ENCODE peak calls at places on chromosome 9, in four cellular contexts. W is neuronal stem cell, V is H1, Y is H9. A is an unnamed sample.

GRCh38 chr9:34547960-34548603 is 25.3 kb upstream of the ENHO start:
- DNase-seq in W (peak), V (peak), Y (peak), A (peak)

GRCh38 chr9:95574176-95574575 is 57.4 kb upstream of the PTCH1 start:
- DNase-seq in V (no peak), W (no peak), Y (no peak), A (no peak)

GRCh38 chr9:20356392-20357206 is 265.7 kb downstream of the MLLT3 start:
- DNase-seq in W (peak), Y (peak), V (peak), A (peak)

GRCh38 chr9:70013598-70014196 is 30.0 kb upstream of the MAMDC2 start:
- DNase-seq in Y (no peak), V (no peak), W (no peak), A (peak)

GRCh38 chr9:87570000-87570834 is 72.5 kb downstream of the DAPK1 start:
- DNase-seq in V (no peak), Y (no peak), W (no peak), A (no peak)

GRCh38 chr9:95810814-95811213 is 64.7 kb upstream of the ERCC6L2 start:
- DNase-seq in Y (no peak), V (no peak), W (no peak), A (no peak)

GRCh38 chr9:123568691-123569342 is 212.8 kb downstream of the CRB2 start:
- DNase-seq in Y (no peak), W (no peak), V (no peak), A (peak)

GRCh38 chr9:123739387-123739786 is 190.5 kb downstream of the DENND1A start:
- DNase-seq in V (no peak), W (no peak), Y (no peak), A (no peak)

GRCh38 chr9:4691794-4692193 is 12.4 kb downstream of the CDC37L1 start:
- DNase-seq in V (no peak), W (no peak), Y (no peak), A (peak)

GRCh38 chr9:97980918-97981827 is 2.0 kb upstream of the ANP32B start:
- DNase-seq in Y (no peak), V (no peak), W (no peak), A (no peak)

GRCh38 chr9:83981126-83981871 is 694 bp downstream of the RMI1 start:
- DNase-seq in Y (no peak), W (no peak), V (no peak), A (peak)

GRCh38 chr9:37575511-37575914 is 667 bp downstream of the FBXO10 start:
- DNase-seq in W (no peak), Y (no peak), V (no peak), A (no peak)

GRCh38 chr9:121194730-121195129 is 6.9 kb downstream of the RAB14 start:
- DNase-seq in Y (no peak), V (no peak), W (no peak), A (no peak)

GRCh38 chr9:135816179-135816970 is 91.0 kb downstream of the CAMSAP1 start:
- DNase-seq in V (no peak), W (no peak), Y (no peak), A (no peak)

GRCh38 chr9:96654450-96655197 is 493 bp downstream of the PRXL2C start:
- DNase-seq in Y (peak), W (peak), V (peak), A (peak)

GRCh38 chr9:5326893-5327548 is 12.7 kb downstream of the RLN1 start:
- DNase-seq in V (peak), Y (peak), W (peak), A (peak)

GRCh38 chr9:72551306-72551705 is 29.9 kb downstream of the TMC1 start:
- DNase-seq in V (no peak), Y (no peak), W (no peak), A (no peak)

GRCh38 chr9:20620658-20621552 is 1.4 kb downstream of the MLLT3 start:
- DNase-seq in Y (peak), V (peak), W (peak), A (peak)

GRCh38 chr9:95425910-95426551 is 90.7 kb downstream of the PTCH1 start:
- DNase-seq in V (peak), W (no peak), Y (no peak), A (peak)

GRCh38 chr9:98834386-98834785 is 26.9 kb downstream of the GALNT12 start:
- DNase-seq in W (no peak), V (no peak), Y (no peak), A (no peak)

GRCh38 chr9:512555-513272 is 298.0 kb downstream of the DOCK8 start:
- DNase-seq in V (no peak), W (no peak), Y (no peak), A (no peak)

GRCh38 chr9:79008916-79009315 is 562.8 kb upstream of the TLE4 start:
- DNase-seq in Y (no peak), V (no peak), W (no peak), A (no peak)

GRCh38 chr9:115941561-115942315 is 211.9 kb upstream of the PAPPA start:
- DNase-seq in V (no peak), Y (no peak), W (no peak), A (peak)
- H2BK5ac ChIP-seq in V (no peak), Y (no peak), W (no peak), A (peak)

DNA sequence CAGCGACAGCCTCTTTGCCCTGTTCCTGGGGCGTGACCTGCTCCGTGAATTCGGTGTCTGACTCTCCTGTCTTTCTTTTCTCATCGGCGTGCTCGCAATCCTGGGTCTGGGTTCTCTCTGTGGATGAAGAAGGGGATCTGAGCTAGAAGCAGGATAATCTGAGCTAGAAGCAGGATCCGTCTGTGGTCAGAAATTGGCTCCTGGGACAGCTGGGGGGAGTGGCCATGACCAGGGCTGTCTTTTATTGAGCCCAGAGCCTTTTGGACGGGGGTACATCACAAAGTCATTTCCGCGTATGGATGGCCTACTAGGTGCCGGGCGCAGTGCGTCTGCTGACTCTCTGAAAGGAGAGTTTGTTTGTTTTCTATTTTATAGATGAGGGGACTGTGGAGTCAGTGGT is 150.2 kb upstream of the COL5A1 start:
- DNase-seq in Y (no peak), W (no peak), V (no peak), A (no peak)
- H2BK120ac ChIP-seq in Y (no peak), W (no peak), V (no peak), A (peak)

DNA sequence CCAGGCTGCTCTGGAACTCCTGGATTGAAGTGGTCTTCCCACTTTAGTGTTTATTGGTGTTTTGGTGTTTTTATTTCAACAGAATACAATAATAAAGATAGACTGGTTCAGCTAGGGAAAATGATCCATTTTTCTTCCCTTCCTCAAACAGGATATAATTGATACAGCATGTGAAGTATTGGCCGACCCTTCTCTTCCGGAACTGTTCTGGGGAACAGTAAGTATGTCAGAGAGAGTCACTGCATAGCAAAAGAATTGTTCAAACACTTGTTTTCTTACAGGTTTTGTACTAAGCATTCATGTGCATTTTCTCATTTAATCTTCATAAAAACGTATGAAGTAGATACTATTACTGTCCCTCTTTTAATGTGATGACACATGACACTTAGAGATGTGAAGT is 31.6 kb downstream of the NUP188 start:
- DNase-seq in W (no peak), Y (no peak), V (no peak), A (no peak)
- H2AFZ ChIP-seq in W (no peak), Y (no peak), V (no peak), A (no peak)

DNA sequence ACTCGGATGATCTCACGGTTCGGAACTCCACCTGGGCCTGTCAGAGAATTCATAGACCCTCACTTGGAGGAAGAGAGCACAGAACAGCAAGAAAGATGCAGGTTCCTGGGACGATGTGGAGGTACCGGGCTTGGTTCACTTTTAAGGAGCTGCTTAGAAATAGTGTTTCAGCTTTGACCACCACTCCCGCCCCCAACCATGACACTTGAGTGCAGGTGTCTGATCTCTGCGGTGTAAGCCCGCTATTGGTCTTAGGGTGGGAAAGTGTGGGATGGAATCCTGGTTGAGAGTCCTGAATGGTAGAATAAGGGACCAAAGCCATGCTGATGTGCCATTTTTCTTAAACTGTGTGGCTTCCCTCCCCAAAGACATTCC is 97.2 kb upstream of the LMX1B start:
- DNase-seq in Y (no peak), V (peak), W (no peak), A (no peak)
- H2BK5ac ChIP-seq in Y (no peak), V (no peak), W (no peak), A (no peak)

A was measured in IMR-90.